ENCODE peak calls at places on chromosomes 11 and 22, in five cellular contexts. One of them, this sample, is unnamed.

GRCh38 chr22:38034278-38034882 is 22.8 kb upstream of the PICK1 start:
- DNase-seq in hepatocyte: peak
- DNase-seq in OCI-LY7: no peak
- DNase-seq in neural progenitor cell: peak
- DNase-seq in GM23338: peak
- DNase-seq in this sample: peak

GRCh38 chr11:76598426-76598839 is 72.1 kb downstream of the LRRC32 start:
- DNase-seq in hepatocyte: peak
- DNase-seq in OCI-LY7: peak
- DNase-seq in neural progenitor cell: peak
- DNase-seq in GM23338: peak
- DNase-seq in this sample: peak

GRCh38 chr11:95503047-95503446 is 272.0 kb upstream of the SESN3 start:
- DNase-seq in hepatocyte: no peak
- DNase-seq in OCI-LY7: no peak
- DNase-seq in neural progenitor cell: no peak
- DNase-seq in GM23338: no peak
- DNase-seq in this sample: peak

GRCh38 chr22:41382098-41382578 is 396 bp downstream of the TEF start:
- DNase-seq in hepatocyte: peak
- DNase-seq in OCI-LY7: peak
- DNase-seq in neural progenitor cell: peak
- DNase-seq in GM23338: peak
- DNase-seq in this sample: peak

GRCh38 chr11:44961894-44962293 is 11.2 kb upstream of the TP53I11 start:
- DNase-seq in hepatocyte: no peak
- DNase-seq in OCI-LY7: no peak
- DNase-seq in neural progenitor cell: no peak
- DNase-seq in GM23338: no peak
- DNase-seq in this sample: no peak

GRCh38 chr11:8003187-8003586 is 16.1 kb downstream of the EIF3F start:
- DNase-seq in hepatocyte: no peak
- DNase-seq in OCI-LY7: no peak
- DNase-seq in neural progenitor cell: no peak
- DNase-seq in GM23338: no peak
- DNase-seq in this sample: no peak

GRCh38 chr22:42459273-42460040 is 27.3 kb upstream of the NFAM1 start:
- DNase-seq in hepatocyte: peak
- DNase-seq in OCI-LY7: no peak
- DNase-seq in neural progenitor cell: no peak
- DNase-seq in GM23338: peak
- DNase-seq in this sample: no peak

GRCh38 chr11:113519989-113520613 is 44.9 kb upstream of the DRD2 start:
- DNase-seq in hepatocyte: no peak
- DNase-seq in OCI-LY7: no peak
- DNase-seq in neural progenitor cell: no peak
- DNase-seq in GM23338: no peak
- DNase-seq in this sample: peak

GRCh38 chr11:28529540-28530410 is 421.6 kb downstream of the METTL15 start:
- DNase-seq in hepatocyte: peak
- DNase-seq in OCI-LY7: peak
- DNase-seq in neural progenitor cell: peak
- DNase-seq in GM23338: peak
- DNase-seq in this sample: peak

GRCh38 chr11:59560290-59560701 is 49.0 kb downstream of the OR4D9 start:
- DNase-seq in hepatocyte: peak
- DNase-seq in OCI-LY7: peak
- DNase-seq in neural progenitor cell: peak
- DNase-seq in GM23338: peak
- DNase-seq in this sample: peak

GRCh38 chr11:86459682-86460460 is 85.2 kb downstream of the CCDC81 start:
- DNase-seq in hepatocyte: peak
- DNase-seq in OCI-LY7: no peak
- DNase-seq in neural progenitor cell: no peak
- DNase-seq in GM23338: peak
- DNase-seq in this sample: peak

GRCh38 chr22:35386670-35387288 is 5.9 kb downstream of the HMOX1 start:
- DNase-seq in hepatocyte: no peak
- DNase-seq in OCI-LY7: no peak
- DNase-seq in neural progenitor cell: no peak
- DNase-seq in GM23338: no peak
- DNase-seq in this sample: no peak

GRCh38 chr11:15059132-15059531 is 14.3 kb upstream of the CALCB start:
- DNase-seq in hepatocyte: no peak
- DNase-seq in OCI-LY7: no peak
- DNase-seq in neural progenitor cell: no peak
- DNase-seq in GM23338: no peak
- DNase-seq in this sample: peak

GRCh38 chr11:15057352-15057751 is 16.0 kb upstream of the CALCB start:
- DNase-seq in hepatocyte: no peak
- DNase-seq in OCI-LY7: no peak
- DNase-seq in neural progenitor cell: no peak
- DNase-seq in GM23338: no peak
- DNase-seq in this sample: no peak

GRCh38 chr11:15055620-15056356 is 17.6 kb upstream of the CALCB start:
- DNase-seq in hepatocyte: no peak
- DNase-seq in OCI-LY7: no peak
- DNase-seq in neural progenitor cell: no peak
- DNase-seq in GM23338: no peak
- DNase-seq in this sample: no peak

DNA sequence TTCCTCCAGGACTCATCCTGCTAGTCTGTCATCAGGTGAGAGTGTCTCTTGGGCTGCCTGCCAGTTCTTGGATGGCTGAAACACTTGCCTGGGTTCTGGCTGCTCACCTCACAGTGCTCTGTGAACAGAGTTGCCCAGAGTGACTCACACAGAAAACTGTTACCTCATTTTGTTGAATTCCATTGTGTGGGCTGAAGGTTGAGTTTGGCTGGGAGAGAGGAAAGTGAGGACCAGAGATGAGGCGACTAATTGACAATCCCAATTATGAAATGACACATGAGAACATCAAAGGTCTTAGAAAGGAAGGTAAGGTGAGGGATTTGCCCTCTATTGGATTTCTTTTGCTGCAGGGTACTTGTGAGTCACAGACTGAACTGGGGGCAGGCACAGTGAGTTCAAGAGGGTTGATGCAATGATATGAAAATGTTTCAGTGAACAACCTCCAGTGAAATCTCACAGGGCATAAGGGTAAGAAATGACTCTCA is 20.1 kb upstream of the CALCB start:
- DNase-seq in hepatocyte: no peak
- DNase-seq in OCI-LY7: no peak
- DNase-seq in neural progenitor cell: no peak
- DNase-seq in GM23338: no peak
- DNase-seq in this sample: peak
- TF ChIP-seq EZH2phosphoT487 in hepatocyte: no peak
- TF ChIP-seq EZH2phosphoT487 in OCI-LY7: no peak
- TF ChIP-seq EZH2phosphoT487 in neural progenitor cell: no peak
- TF ChIP-seq EZH2phosphoT487 in GM23338: no peak
- TF ChIP-seq EZH2phosphoT487 in this sample: no peak

GRCh38 chr11:69667619-69668604 is 7.2 kb downstream of the LTO1 start:
- DNase-seq in hepatocyte: peak
- DNase-seq in OCI-LY7: no peak
- DNase-seq in neural progenitor cell: no peak
- DNase-seq in GM23338: no peak
- DNase-seq in this sample: no peak
- TF ChIP-seq EZH2phosphoT487 in hepatocyte: no peak
- TF ChIP-seq EZH2phosphoT487 in OCI-LY7: no peak
- TF ChIP-seq EZH2phosphoT487 in neural progenitor cell: no peak
- TF ChIP-seq EZH2phosphoT487 in GM23338: no peak
- TF ChIP-seq EZH2phosphoT487 in this sample: no peak

DNA sequence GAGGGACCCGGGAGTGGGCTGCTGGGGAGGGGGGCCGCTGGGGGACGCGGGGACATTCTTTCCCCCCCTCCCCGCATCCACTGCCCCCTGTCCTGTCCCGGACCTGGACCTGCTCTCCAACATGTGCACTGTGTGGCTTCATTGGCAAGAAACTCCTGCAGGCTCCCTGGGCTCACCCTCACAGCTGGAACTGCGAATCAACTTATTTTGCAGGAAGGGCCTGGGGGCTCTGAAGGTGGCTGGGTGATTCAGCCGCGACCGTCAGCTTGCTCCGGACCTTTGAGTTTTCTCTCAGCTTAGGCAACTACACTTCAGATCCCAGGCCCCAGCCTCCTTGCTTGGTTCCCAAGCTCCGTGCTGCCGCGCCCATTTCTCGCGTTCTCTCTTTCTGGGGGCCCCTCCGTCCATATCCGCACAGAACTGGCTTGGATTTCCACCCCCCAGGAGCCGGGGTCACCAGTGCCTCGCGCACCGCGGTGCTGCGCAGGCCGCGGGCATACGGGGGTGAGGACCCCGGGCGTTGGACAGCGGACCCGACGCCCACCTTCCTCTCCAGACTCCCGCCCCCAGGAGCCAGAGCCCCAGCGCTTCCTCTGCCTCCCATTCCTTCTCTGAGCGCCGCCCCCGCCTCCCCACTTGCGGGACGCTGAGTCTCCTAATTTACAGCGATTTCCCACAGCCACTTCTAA is 475 bp upstream of the AHNAK start:
- DNase-seq in hepatocyte: peak
- DNase-seq in OCI-LY7: no peak
- DNase-seq in neural progenitor cell: peak
- DNase-seq in GM23338: peak
- DNase-seq in this sample: peak
- TF ChIP-seq EZH2phosphoT487 in hepatocyte: no peak
- TF ChIP-seq EZH2phosphoT487 in OCI-LY7: no peak
- TF ChIP-seq EZH2phosphoT487 in neural progenitor cell: no peak
- TF ChIP-seq EZH2phosphoT487 in GM23338: peak
- TF ChIP-seq EZH2phosphoT487 in this sample: no peak

DNA sequence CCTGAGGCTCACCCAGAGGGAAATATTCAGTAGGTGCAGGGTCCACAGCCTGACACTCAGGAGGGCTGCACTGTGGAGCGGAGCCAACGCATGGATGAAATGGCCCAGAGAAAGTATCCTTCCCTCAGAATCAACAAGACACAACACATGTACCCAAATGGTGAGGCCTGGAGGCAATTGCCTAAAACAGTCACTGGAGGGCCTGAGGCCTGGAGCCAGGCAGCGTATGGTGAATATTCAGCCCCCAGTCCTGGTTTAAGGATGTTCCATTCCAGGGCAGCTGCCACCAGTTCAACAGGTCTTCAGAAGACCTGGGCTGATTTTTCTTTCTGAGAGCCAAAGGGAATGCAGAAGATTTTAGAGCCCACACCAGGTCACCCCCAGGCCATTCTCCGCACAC is 264.8 kb downstream of the INSC start:
- DNase-seq in hepatocyte: no peak
- DNase-seq in OCI-LY7: no peak
- DNase-seq in neural progenitor cell: peak
- DNase-seq in GM23338: peak
- DNase-seq in this sample: no peak
- TF ChIP-seq EZH2phosphoT487 in hepatocyte: no peak
- TF ChIP-seq EZH2phosphoT487 in OCI-LY7: no peak
- TF ChIP-seq EZH2phosphoT487 in neural progenitor cell: no peak
- TF ChIP-seq EZH2phosphoT487 in GM23338: no peak
- TF ChIP-seq EZH2phosphoT487 in this sample: no peak

DNA sequence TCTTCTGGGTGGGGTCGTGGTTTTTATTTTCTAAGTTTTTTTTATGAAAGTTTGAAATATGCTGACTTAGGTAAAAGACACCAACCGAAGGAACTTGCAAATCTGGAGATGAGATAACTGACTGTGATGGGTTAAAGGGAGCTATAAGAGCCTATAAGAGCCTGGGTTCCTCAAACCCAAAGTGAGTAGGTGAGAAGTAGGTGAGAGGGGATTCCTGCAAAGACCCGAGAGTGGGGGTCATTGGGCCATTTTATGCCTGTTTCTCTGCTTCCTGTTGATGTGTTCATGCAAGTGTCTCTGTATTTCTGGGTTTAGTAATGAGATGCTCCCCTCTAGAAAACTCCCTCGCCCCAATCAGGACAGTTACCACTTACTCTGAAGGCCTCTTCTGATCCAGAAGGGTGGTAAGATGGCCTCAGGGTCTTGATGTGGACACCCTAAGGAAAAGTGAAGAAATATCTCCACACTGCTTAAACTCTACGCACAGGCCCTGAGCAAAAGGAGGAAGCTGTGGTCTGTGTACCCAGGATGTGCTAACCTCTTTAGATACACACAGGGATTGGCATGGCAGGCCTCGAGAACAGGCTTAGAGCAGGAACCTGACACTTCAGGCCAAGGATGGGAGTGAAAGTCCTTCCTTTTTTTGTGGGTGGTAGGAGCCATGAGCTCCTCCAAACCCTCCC is 1.8 kb downstream of the FLI1 start:
- DNase-seq in hepatocyte: no peak
- DNase-seq in OCI-LY7: peak
- DNase-seq in neural progenitor cell: no peak
- DNase-seq in GM23338: no peak
- DNase-seq in this sample: peak
- TF ChIP-seq EZH2phosphoT487 in hepatocyte: no peak
- TF ChIP-seq EZH2phosphoT487 in OCI-LY7: no peak
- TF ChIP-seq EZH2phosphoT487 in neural progenitor cell: no peak
- TF ChIP-seq EZH2phosphoT487 in GM23338: no peak
- TF ChIP-seq EZH2phosphoT487 in this sample: no peak

DNA sequence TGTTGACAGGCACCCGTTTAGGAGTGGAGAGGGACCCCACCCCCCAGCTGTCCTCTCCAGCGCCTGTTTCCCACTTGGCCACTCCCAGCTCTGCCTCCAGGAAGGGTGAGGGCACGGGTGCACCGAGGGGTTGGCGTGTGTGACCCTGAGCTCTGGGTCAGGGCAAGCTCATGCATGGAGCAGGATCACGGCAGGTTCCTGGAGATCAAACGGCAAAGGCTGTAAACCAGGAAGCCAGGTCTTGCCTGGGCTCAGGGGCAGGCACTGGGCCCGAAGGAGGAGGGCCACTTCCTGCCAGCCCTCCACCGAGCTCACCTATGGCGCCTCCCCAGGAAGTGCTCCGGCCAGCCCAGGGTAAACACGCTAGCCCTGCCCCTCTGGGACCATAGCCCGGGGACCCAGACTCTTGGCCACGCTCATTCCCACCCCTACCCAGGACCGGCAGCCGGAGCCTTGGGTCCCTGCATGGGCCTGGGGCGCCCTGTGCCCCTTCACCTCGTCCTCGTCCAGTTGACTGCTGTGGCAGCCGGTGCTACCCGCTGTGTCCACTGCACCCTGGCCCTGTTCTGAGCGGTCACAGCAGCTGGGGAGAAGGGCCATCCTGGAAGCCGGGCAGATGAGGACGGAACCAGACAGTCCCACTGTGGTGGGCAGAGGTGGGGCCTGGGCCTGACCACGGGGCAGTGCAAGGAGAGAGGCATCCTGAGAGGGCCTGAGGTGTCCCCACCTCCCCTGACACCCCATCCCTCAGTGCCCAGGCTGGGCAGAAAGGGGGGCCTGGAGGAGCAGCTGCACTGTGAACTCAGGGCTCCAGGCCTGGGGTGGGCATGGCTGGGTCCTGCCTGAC is 1.0 kb upstream of the EPS8L2 start:
- DNase-seq in hepatocyte: peak
- DNase-seq in OCI-LY7: no peak
- DNase-seq in neural progenitor cell: no peak
- DNase-seq in GM23338: no peak
- DNase-seq in this sample: no peak
- TF ChIP-seq EZH2phosphoT487 in hepatocyte: no peak
- TF ChIP-seq EZH2phosphoT487 in OCI-LY7: no peak
- TF ChIP-seq EZH2phosphoT487 in neural progenitor cell: no peak
- TF ChIP-seq EZH2phosphoT487 in GM23338: no peak
- TF ChIP-seq EZH2phosphoT487 in this sample: no peak

This sample was measured in GM23248.